ENCODE peak calls at places on chromosomes 11 and 22, in seven cellular contexts. N is mesenchymal stem cell, J is IMR-90, S is H9, I is H1, O is trophoblast cell, P is neuronal stem cell. X is an unnamed sample.

GRCh38 chr22:45548991-45549736 is 46.5 kb downstream of the FBLN1 start:
- DNase-seq in J (peak), I (no peak), N (peak), O (no peak), S (no peak), P (no peak), X (peak)

GRCh38 chr11:37560346-37560745 is 962.3 kb upstream of the RAG2 start:
- DNase-seq in P (no peak), S (no peak), O (peak), I (no peak), N (no peak), J (no peak), X (peak)

GRCh38 chr22:44192098-44192810 is 11.5 kb downstream of the PARVG start:
- DNase-seq in S (peak), P (no peak), N (no peak), O (peak), J (no peak), I (peak), X (peak)

GRCh38 chr11:120063686-120064340 is 74.1 kb downstream of the TRIM29 start:
- DNase-seq in N (no peak), P (no peak), S (peak), I (no peak), O (no peak), J (no peak), X (no peak)

GRCh38 chr11:67416416-67417335 is 1.2 kb downstream of the CARNS1 start:
- DNase-seq in J (no peak), I (no peak), N (no peak), S (no peak), O (no peak), P (no peak), X (peak)

GRCh38 chr11:55942785-55943392 is 6.7 kb upstream of the OR5I1 start:
- DNase-seq in P (peak), N (peak), O (peak), I (no peak), S (no peak), J (peak), X (peak)

GRCh38 chr11:16252373-16252772 is 104.0 kb downstream of the SOX6 start:
- DNase-seq in O (no peak), P (no peak), I (no peak), S (peak), J (peak), N (peak), X (peak)

GRCh38 chr11:46039990-46040389 is 81.3 kb downstream of the PHF21A start:
- DNase-seq in I (no peak), S (no peak), O (no peak), J (peak), P (no peak), N (no peak), X (no peak)

GRCh38 chr11:88171982-88172381 is 3.3 kb downstream of the RAB38 start:
- DNase-seq in N (no peak), P (no peak), J (no peak), S (no peak), O (peak), I (no peak), X (no peak)

GRCh38 chr11:58861533-58861932 is 17.0 kb upstream of the GLYATL2 start:
- DNase-seq in N (no peak), P (no peak), J (no peak), S (no peak), I (no peak), O (no peak), X (no peak)

GRCh38 chr11:58866788-58867187 is 22.3 kb upstream of the GLYATL2 start:
- DNase-seq in S (no peak), J (peak), P (no peak), O (no peak), N (no peak), I (no peak), X (no peak)

GRCh38 chr11:58867556-58867955 is 23.1 kb upstream of the GLYATL2 start:
- DNase-seq in I (no peak), S (no peak), O (peak), J (no peak), P (no peak), N (no peak), X (no peak)

GRCh38 chr11:58864335-58864734 is 19.8 kb upstream of the GLYATL2 start:
- DNase-seq in S (no peak), J (no peak), I (no peak), O (no peak), N (no peak), P (no peak), X (no peak)

DNA sequence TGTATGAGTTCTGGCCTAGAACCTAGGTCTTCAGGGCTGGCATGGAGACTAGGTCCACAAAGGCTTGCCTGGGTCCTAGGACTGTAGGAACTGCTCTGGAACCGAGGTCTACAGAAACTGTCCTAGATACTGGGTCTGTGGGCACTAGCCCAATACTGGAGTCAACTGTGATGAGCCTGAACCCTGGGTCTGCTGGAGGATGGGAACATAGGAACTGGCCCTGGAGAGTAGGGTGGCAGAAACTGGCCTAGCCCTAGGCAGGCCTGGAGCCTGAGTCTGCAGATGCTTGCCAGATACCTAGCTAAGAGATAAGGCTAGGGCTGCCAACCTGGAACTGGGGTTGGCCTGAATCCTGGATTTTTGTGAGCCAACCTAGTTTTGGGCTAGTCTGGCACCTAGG is 19.2 kb upstream of the GLYATL2 start:
- DNase-seq in P (no peak), J (no peak), S (no peak), N (no peak), O (no peak), I (no peak), X (no peak)
- H4K8ac ChIP-seq in P (no peak), J (no peak), S (no peak), N (no peak), O (no peak), I (no peak), X (no peak)

DNA sequence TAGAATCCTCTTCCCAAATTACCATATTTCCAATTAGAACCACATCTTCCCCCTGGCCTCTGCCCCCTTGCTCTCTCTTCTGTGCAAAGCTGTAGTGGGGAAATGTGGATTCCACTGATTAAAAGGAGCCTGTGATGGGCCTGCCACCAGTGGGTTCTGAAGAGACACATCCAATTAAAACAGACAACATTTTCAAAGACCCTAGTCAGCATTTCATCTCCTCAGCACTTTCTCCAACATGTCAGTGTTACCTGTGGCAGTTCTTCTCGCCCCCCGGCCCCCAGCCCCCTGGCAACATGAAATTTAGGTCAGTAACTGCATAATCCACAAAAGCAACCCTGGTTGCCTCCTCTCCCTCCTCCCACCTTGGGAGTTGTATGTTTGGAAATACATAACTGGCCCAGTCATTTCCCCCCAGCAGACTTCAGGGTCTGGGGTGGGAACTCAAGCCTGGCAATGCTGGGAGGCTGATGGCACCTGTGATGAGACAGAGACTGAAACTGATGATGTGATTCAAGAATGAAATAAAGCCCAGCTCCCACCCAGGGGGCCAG is 99.8 kb upstream of the AMOTL1 start:
- DNase-seq in P (no peak), I (no peak), N (no peak), J (no peak), S (no peak), O (no peak), X (no peak)
- H4K8ac ChIP-seq in P (no peak), I (no peak), N (no peak), J (no peak), S (no peak), O (no peak), X (no peak)

GRCh38 chr11:3231851-3232744 is at the start of gene MRGPRE:
- DNase-seq in S (peak), I (no peak), O (no peak), J (no peak), N (no peak), P (no peak), X (no peak)
- H4K8ac ChIP-seq in S (no peak), I (no peak), O (no peak), J (no peak), N (no peak), P (peak), X (no peak)

DNA sequence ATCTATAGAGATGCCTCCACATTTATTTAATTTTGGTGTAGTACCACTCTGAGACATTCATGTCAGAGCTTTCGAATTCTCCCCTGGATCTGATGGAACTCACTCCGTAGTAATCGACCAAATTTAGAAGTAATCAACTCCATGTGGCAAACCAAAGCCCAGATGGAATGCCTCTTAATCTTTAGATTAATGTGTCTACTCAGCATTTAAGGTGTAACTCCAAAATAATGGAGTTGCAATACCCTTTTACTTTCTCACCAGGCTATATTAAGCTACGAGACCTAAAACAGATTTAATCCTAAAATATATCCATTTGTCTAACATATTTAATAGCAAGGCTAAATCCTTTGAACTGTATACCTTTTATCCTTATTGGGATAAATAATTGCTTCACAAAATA is 473.3 kb downstream of the CNTN5 start:
- DNase-seq in I (no peak), O (no peak), P (no peak), J (no peak), N (no peak), S (no peak), X (no peak)
- H4K8ac ChIP-seq in I (no peak), O (no peak), P (no peak), J (no peak), N (no peak), S (no peak), X (no peak)

DNA sequence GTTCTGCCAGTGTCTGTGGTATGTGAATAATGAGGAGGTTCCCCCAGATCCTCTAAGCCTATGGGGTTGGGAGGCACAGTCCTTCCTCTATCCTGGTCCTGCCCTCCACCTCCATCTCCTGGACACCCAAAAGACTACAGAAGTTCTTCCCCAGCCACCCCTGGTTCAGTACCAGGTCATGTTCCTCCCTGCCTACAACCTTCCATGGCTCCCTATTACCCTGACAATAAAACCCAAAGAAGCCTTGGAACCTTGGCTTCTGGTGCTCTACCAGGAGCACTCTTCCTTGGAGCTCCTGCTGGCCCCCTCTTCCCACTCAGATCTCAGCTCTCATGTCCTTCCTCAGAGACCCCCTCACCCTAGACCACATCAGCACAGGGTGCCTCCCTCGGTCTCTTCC is 12.9 kb downstream of the TRPM5 start:
- DNase-seq in O (no peak), S (no peak), N (no peak), J (no peak), P (no peak), I (no peak), X (no peak)
- H4K8ac ChIP-seq in O (no peak), S (no peak), N (no peak), J (no peak), P (no peak), I (no peak), X (no peak)

GRCh38 chr22:23273445-23274145 is 93.3 kb downstream of the BCR start:
- DNase-seq in I (no peak), O (no peak), N (no peak), J (no peak), P (no peak), S (no peak), X (no peak)
- H4K8ac ChIP-seq in I (no peak), O (no peak), N (no peak), J (no peak), P (no peak), S (no peak), X (no peak)

DNA sequence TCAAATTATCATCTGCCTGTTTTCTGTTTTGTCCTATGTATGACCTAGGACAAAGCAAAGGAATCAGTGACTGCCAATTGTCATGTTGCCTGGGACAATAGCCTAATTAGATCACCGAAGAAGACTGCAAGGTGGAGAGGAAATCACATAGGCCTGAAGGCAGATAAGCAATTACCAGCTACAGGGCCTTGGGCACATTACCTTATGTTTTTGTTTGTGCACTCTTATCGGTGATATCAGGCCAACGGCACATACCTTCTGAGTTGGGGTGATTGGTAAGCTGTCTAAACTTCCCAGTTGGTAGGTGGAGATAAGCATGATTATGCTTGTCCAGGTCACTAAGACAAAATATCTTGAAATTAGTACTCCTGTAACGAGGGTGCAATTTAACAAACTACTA is 58.1 kb upstream of the FAM181B start:
- DNase-seq in I (no peak), S (no peak), J (no peak), O (peak), N (no peak), P (no peak), X (peak)
- H4K8ac ChIP-seq in I (no peak), S (no peak), J (no peak), O (no peak), N (no peak), P (no peak), X (no peak)

DNA sequence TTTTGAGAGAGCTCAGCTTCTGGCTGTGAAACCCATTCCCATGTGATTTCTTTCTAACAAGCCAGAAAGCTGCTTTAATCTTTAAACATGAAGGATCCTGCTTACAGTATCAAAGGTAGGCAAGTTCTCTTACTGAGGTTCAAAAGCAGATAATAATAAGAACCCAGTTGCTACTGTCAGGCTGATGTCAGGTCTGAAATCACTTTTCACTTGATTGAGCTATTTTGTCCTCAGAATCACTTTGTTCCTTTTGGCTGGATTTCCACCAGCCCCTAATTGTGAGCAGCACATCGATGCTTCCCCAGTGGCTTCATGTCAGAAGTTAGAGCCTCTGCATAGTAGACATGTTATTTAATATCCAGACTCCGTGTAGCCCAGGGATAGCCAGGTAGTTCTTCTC is 55.8 kb upstream of the CEP295 start:
- DNase-seq in O (no peak), I (no peak), P (no peak), S (no peak), N (no peak), J (no peak), X (no peak)
- H4K8ac ChIP-seq in O (no peak), I (no peak), P (no peak), S (no peak), N (no peak), J (no peak), X (no peak)

DNA sequence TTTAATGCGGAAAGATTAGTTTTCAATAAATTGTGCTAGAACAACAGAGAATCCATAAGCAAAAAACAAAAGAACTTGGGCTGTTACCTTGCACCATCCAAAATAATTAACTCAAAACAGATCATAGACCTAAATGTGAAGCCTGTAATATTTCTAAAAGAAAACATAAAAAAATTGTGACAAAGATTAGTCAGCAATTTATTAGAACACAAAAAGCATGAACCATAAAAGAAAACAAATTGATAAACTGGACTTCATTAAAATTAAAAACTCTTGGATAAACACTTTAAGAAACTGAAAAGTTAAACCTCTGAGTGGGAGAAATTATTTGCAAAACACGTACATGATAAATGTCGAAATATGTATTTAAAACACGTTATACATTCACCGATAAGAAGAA is 21.5 kb downstream of the DDI1 start:
- DNase-seq in I (no peak), O (no peak), N (no peak), S (no peak), J (no peak), P (no peak), X (no peak)
- H4K8ac ChIP-seq in I (no peak), O (no peak), N (no peak), S (no peak), J (no peak), P (no peak), X (no peak)